ENCODE peak calls at places on chromosomes 7 and 10, in seven cellular contexts. L is osteocyte; G is IMR-90; M is GM03348; R is amniotic stem cell; J is effector memory CD4-positive, alpha-beta T cell; N is astrocyte of the spinal cord. C is an unnamed sample.

GRCh38 chr7:81887098-81887497 is 117.3 kb upstream of the HGF start:
- DNase-seq in R (no peak), J (no peak), L (no peak), M (no peak), G (peak; percentile 50), N (no peak), C (no peak)

GRCh38 chr7:149462101-149462520 is 1.2 kb upstream of the ZNF777 start:
- DNase-seq in N (no peak), R (no peak), G (no peak), J (no peak), L (no peak), M (no peak), C (no peak)

GRCh38 chr7:25244193-25244592 is 15.9 kb upstream of the NPVF start:
- DNase-seq in M (no peak), R (no peak), G (no peak), L (no peak), N (no peak), J (no peak), C (no peak)

GRCh38 chr10:97279121-97279815 is 13.2 kb downstream of the ARHGAP19 start:
- DNase-seq in J (no peak), R (no peak), G (peak; percentile 42), M (no peak), L (no peak), N (no peak), C (peak; percentile 41)

GRCh38 chr10:93189959-93190358 is 116.3 kb downstream of the CYP26A1 start:
- DNase-seq in L (no peak), M (no peak), R (no peak), N (no peak), J (no peak), G (no peak), C (no peak)

GRCh38 chr10:91410638-91411367 is 659 bp downstream of the HECTD2 start:
- DNase-seq in G (peak; percentile 63), M (peak; percentile 63), N (peak; percentile 58), R (no peak), L (no peak), J (no peak), C (peak; percentile 7)

GRCh38 chr10:58152698-58153263 is 114.9 kb downstream of the IPMK start:
- DNase-seq in J (no peak), R (peak; percentile 25), G (peak; percentile 53), M (peak; percentile 43), L (no peak), N (peak; percentile 68), C (peak; percentile 65)

GRCh38 chr10:76001019-76001418 is 569.6 kb downstream of the LRMDA start:
- DNase-seq in R (no peak), N (peak; percentile 33), L (no peak), M (no peak), G (no peak), J (no peak), C (no peak)

GRCh38 chr10:75079436-75080083 is 31.9 kb upstream of the SAMD8 start:
- DNase-seq in G (no peak), R (no peak), M (no peak), N (no peak), L (no peak), J (no peak), C (no peak)

GRCh38 chr7:138945169-138945568 is 36.0 kb downstream of the KIAA1549 start:
- DNase-seq in L (no peak), M (no peak), J (no peak), R (no peak), N (no peak), G (no peak), C (no peak)

GRCh38 chr10:110460111-110460809 is 37.4 kb upstream of the DUSP5 start:
- DNase-seq in M (peak; percentile 38), R (no peak), J (peak; percentile 4), L (peak; percentile 88), G (peak; percentile 34), N (peak; percentile 25), C (peak; percentile 90)

GRCh38 chr10:15427836-15428414 is 56.8 kb upstream of the FAM171A1 start:
- DNase-seq in J (no peak), M (peak; percentile 60), N (peak; percentile 67), R (peak; percentile 36), L (no peak), G (peak; percentile 54), C (peak; percentile 51)

GRCh38 chr10:62025901-62026879 is 124.7 kb downstream of the ARID5B start:
- DNase-seq in G (peak; percentile 75), L (no peak), R (no peak), M (peak; percentile 53), N (peak; percentile 55), J (no peak), C (peak; percentile 73)

GRCh38 chr10:6382081-6382480 is 179.3 kb downstream of the PFKFB3 start:
- DNase-seq in L (peak; percentile 73), R (no peak), G (peak; percentile 74), J (no peak), N (peak; percentile 68), M (peak; percentile 39), C (no peak)

C was measured in renal cortical epithelial cell.